ENCODE peak calls at places on chromosomes 1 and 21, in eight cellular contexts. M is foreskin fibroblast; L is cardiac muscle cell; W is Peyer's patch; I is dorsolateral prefrontal cortex; G is NB4; E is uterus; O is CD8-positive, alpha-beta T cell. R is an unnamed sample.

GRCh38 chr21:19864456-19864855 is 1133.8 kb upstream of the NCAM2 start:
- DNase-seq in M (no peak), L (no peak), W (no peak), I (no peak), G (no peak), E (no peak), O (no peak), R (no peak)

GRCh38 chr1:2875677-2876531 is 74.4 kb upstream of the TTC34 start:
- DNase-seq in M (peak; percentile 9), L (no peak), W (no peak), I (peak; percentile 60), G (no peak), E (no peak), O (no peak), R (no peak)

GRCh38 chr1:110672001-110672752 is 2.6 kb downstream of the KCNA3 start:
- DNase-seq in M (peak; percentile 89), L (peak; percentile 23), W (no peak), I (no peak), G (no peak), E (no peak), O (peak; percentile 81), R (no peak)

GRCh38 chr1:91499346-91499745 is 1.3 kb upstream of the CDC7 start:
- DNase-seq in M (no peak), L (no peak), W (no peak), I (no peak), G (peak; percentile 6), E (no peak), O (no peak), R (no peak)

GRCh38 chr1:110053557-110054428 is 16.7 kb downstream of the ALX3 start:
- DNase-seq in M (peak; percentile 76), L (peak; percentile 50), W (peak; percentile 82), I (peak; percentile 81), G (peak; percentile 55), E (peak; percentile 78), O (peak; percentile 55), R (no peak)

GRCh38 chr1:55702064-55702463 is 486.9 kb upstream of the USP24 start:
- DNase-seq in M (peak; percentile 42), L (peak; percentile 65), W (no peak), I (no peak), G (peak; percentile 31), E (no peak), O (no peak), R (no peak)

GRCh38 chr1:172826096-172826741 is 167.3 kb downstream of the FASLG start:
- DNase-seq in M (peak; percentile 94), L (peak; percentile 93), W (no peak), I (no peak), G (peak; percentile 55), E (peak; percentile 22), O (no peak), R (peak; percentile 75)

GRCh38 chr1:7149080-7149838 is 364.0 kb downstream of the CAMTA1 start:
- DNase-seq in M (no peak), L (peak; percentile 8), W (no peak), I (no peak), G (no peak), E (no peak), O (no peak), R (no peak)

GRCh38 chr1:241007668-241008067 is 349.3 kb downstream of the RGS7 start:
- DNase-seq in M (no peak), L (no peak), W (no peak), I (no peak), G (no peak), E (no peak), O (no peak), R (no peak)

GRCh38 chr1:247210386-247211117 is 38.7 kb upstream of the ZNF124 start:
- DNase-seq in M (peak; percentile 96), L (peak; percentile 93), W (peak; percentile 99), I (peak; percentile 96), G (peak; percentile 98), E (peak; percentile 96), O (peak; percentile 93), R (peak; percentile 46)

GRCh38 chr1:214637722-214638473 is 34.9 kb downstream of the CENPF start:
- DNase-seq in M (peak; percentile 80), L (peak; percentile 77), W (no peak), I (no peak), G (peak; percentile 48), E (no peak), O (peak; percentile 28), R (no peak)

GRCh38 chr21:45219517-45219916 is 68.2 kb downstream of the POFUT2 start:
- DNase-seq in M (no peak), L (peak; percentile 32), W (no peak), I (no peak), G (no peak), E (no peak), O (no peak), R (no peak)

DNA sequence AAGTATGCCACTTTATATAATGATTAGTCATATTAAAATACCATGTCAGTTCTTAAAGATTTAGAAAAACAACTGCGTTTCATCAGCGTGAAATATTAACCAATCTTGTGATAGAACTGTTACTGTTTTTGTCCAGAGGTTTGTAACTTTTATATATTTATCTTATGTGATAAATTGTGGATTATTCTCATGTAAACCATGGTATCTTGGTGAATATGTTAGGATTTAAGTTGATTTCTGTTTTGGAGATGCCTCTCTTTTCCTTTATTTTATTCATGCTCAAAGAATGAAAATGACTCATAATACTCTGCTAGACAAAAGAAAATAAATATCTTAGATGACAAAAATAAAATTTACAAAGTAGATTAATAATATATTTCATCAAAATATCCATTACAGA is 88.4 kb downstream of the ADGRL4 start:
- DNase-seq in M (peak; percentile 13), L (peak; percentile 0), W (no peak), I (no peak), G (no peak), E (no peak), O (no peak), R (no peak)
- H3K4me3 ChIP-seq in M (no peak overlapping the region), L (no peak overlapping the region), W (no peak overlapping the region), I (no peak overlapping the region), G (no peak overlapping the region), E (no peak overlapping the region), O (no peak overlapping the region), R (no peak overlapping the region)

DNA sequence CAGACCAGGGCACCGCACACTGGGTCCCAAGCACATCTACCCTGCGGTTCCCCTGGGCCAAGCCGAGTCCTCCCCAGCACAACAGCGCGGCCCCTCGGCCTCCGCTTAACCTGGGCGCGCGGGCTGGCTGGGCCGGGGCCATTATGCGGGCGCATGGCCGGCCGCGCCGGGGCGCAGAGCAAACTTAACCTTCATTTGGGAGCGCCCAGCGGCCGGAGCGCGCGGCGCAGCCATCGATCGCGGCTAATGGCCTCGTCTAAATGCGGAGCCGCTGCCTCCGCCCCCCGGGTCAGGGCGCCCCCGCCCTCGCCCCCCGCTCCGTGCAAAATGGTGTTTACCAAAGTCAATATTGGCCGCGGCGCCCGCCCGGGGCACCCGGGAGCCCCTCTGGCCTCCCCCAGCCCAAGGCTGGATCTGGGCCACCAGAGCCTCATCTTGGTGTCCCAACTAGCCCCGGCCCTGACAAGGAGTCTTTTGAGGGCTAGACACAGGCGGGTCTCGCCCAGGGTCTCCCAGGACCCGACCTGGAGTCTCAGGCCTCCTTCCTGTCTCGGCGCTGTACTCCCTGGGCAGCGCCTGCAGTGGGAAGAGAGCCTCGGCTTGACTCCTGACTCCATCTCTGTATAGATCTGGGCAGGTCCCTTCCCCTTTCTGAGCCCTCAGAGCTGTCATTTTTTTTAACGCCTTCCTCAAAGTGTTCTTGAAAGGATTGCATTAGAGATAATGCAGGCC is 272.0 kb downstream of the TRABD2B start:
- DNase-seq in M (peak; percentile 30), L (no peak), W (no peak), I (no peak), G (no peak), E (no peak), O (no peak), R (no peak)
- TF ChIP-seq CTCF in M (no peak), L (no peak), W (no peak), I (no peak), G (no peak), E (no peak), O (no peak), R (no peak)

GRCh38 chr1:179743679-179744400 is 749 bp downstream of the FAM163A start:
- DNase-seq in M (peak; percentile 18), L (peak; percentile 49), W (no peak), I (no peak), G (no peak), E (no peak), O (no peak), R (no peak)
- H3K4me3 ChIP-seq in M (no peak overlapping the region), L (peak overlapping the region; percentile 29), W (peak overlapping the region; percentile 2), I (peak overlapping the region; percentile 57), G (no peak overlapping the region), E (no peak overlapping the region), O (no peak overlapping the region), R (no peak overlapping the region)

DNA sequence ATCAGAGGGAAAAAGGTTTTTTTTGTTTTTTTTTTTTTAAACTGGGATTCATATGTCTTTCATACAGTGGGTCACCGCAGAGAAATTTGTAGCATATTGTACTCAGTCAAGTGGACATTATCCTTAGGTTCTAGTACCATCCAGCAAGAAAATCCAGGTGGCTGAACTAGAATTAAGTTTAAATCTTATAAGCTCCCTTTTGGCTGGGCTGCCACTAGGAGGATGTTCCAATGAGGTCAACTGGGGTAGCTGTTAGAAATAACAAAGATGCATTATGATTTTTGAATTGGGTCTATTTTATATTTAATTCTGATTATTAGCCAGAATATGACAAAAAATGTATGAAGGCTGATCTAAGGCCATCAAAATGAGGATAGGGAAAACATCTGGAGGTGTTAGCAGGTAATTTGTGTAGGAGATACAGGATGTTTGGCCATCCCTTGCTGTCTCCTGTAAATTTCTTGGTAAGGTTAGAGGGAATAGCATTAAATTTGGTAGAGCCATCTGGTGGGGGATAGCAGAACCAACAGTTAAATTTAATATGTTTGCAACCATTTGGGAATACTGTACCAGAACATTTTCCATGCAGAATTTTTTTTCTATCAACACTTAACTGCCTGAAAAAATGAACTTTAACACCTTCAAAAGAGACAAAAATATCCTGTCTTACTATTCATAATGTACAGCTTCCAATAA is 568.5 kb upstream of the B3GALT2 start:
- DNase-seq in M (peak; percentile 21), L (peak; percentile 46), W (no peak), I (no peak), G (peak; percentile 3), E (no peak), O (no peak), R (no peak)
- TF ChIP-seq CTCF in M (peak; percentile 5), L (peak; percentile 42), W (no peak), I (no peak), G (no peak), E (no peak), O (no peak), R (no peak)

DNA sequence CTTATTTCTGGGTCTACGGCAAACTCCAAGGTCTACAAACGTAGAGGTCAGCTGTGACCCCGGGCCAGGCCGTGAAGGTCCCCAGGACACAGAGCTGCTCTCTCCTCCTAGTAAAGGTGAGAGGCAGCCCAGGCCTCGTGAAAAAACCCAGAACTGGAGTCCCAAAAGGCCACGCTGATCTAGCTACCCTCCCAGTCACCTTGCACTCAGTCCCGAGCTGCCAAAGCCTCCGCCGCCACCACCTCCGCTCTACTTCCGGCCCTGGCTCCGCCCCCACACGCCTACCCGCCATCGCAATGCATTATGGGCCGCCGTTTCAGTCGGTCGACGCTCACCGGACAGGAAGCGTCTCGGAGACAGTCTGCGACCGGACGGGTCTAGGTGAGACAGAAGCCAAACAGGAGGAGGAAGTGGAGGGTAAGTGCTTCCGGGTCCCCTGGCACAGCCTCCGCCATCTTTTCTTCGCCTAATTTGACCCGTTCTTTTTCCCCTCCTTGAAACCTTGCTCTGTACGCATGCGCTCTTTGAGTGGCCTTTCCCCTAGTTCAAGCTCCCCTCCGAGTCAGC is at the start of the genes ATP5PF and GABPA:
- DNase-seq in M (peak; percentile 99), L (peak; percentile 99), W (peak; percentile 98), I (peak; percentile 93), G (peak; percentile 98), E (peak; percentile 96), O (peak; percentile 98), R (peak; percentile 96)
- H3K4me3 ChIP-seq in M (peak within 1 kb of the TSS; percentile 86), L (peak within 1 kb of the TSS; percentile 85), W (peak within 1 kb of the TSS; percentile 97), I (peak within 1 kb of the TSS; percentile 99), G (peak within 1 kb of the TSS; percentile 98), E (peak within 1 kb of the TSS; percentile 97), O (peak within 1 kb of the TSS; percentile 91), R (peak within 1 kb of the TSS; percentile 90)